ENCODE peak calls at places on chromosomes 7 and 10, in eight cellular contexts. Y is AG04450, G is esophagus squamous epithelium, B is fibroblast of the aortic adventitia, E is dorsolateral prefrontal cortex, T is GM10248, X is cardiac fibroblast, Q is H9. M is an unnamed sample.

GRCh38 chr10:124993728-124994451 is 52.0 kb downstream of the ZRANB1 start:
- DNase-seq in Q (peak), E (peak), X (no peak), B (no peak), G (no peak), T (no peak), Y (no peak), M (no peak)

GRCh38 chr7:51965454-51965853 is 648.8 kb upstream of the COBL start:
- DNase-seq in E (no peak), B (no peak), T (no peak), G (no peak), Q (no peak), X (no peak), Y (no peak), M (no peak)

GRCh38 chr7:155861480-155861868 is 49.2 kb upstream of the SHH start:
- DNase-seq in Y (no peak), G (no peak), X (no peak), Q (no peak), E (no peak), B (no peak), T (no peak), M (no peak)

GRCh38 chr7:96055717-96056116 is 266.2 kb downstream of the SLC25A13 start:
- DNase-seq in X (no peak), B (no peak), T (no peak), E (no peak), Q (no peak), Y (no peak), G (no peak), M (no peak)

GRCh38 chr7:96414931-96415292 is 93.0 kb upstream of the SLC25A13 start:
- DNase-seq in Y (no peak), T (peak), E (no peak), B (peak), G (no peak), Q (peak), X (peak), M (peak)

GRCh38 chr7:124764847-124765400 is 668 bp downstream of the GPR37 start:
- DNase-seq in X (peak), Y (no peak), B (no peak), T (peak), Q (peak), G (no peak), E (peak), M (peak)

GRCh38 chr10:91798736-91799579 is 732 bp downstream of the TNKS2 start:
- DNase-seq in B (peak), Y (no peak), Q (peak), T (peak), E (no peak), G (no peak), X (peak), M (no peak)

GRCh38 chr10:68202965-68203358 is 29.0 kb downstream of the ATOH7 start:
- DNase-seq in Q (no peak), G (no peak), T (no peak), X (peak), E (no peak), Y (no peak), B (peak), M (no peak)

GRCh38 chr10:88803641-88804040 is 1.1 kb downstream of the LIPM start:
- DNase-seq in Q (no peak), B (no peak), X (no peak), G (no peak), Y (no peak), E (no peak), T (no peak), M (no peak)

GRCh38 chr10:4195214-4195613 is 410.2 kb upstream of the KLF6 start:
- DNase-seq in B (peak), E (no peak), X (peak), G (no peak), Y (peak), T (no peak), Q (no peak), M (no peak)

GRCh38 chr7:148287538-148287937 is 303.0 kb upstream of the C7orf33 start:
- DNase-seq in X (no peak), E (no peak), B (no peak), Y (no peak), G (no peak), Q (no peak), T (no peak), M (no peak)

GRCh38 chr7:148290451-148291005 is 300.0 kb upstream of the C7orf33 start:
- DNase-seq in B (no peak), E (no peak), Q (peak), X (no peak), G (no peak), T (no peak), Y (no peak), M (no peak)

GRCh38 chr7:148288592-148289151 is 301.9 kb upstream of the C7orf33 start:
- DNase-seq in G (no peak), B (no peak), Q (no peak), Y (no peak), E (no peak), T (no peak), X (no peak), M (no peak)

GRCh38 chr7:148289630-148290029 is 300.9 kb upstream of the C7orf33 start:
- DNase-seq in Y (no peak), Q (no peak), B (no peak), E (no peak), X (no peak), G (no peak), T (peak), M (no peak)

GRCh38 chr7:148286150-148286549 is 304.4 kb upstream of the C7orf33 start:
- DNase-seq in Q (no peak), X (no peak), Y (no peak), E (no peak), G (no peak), B (no peak), T (no peak), M (no peak)
- TF ChIP-seq CTCF in Q (peak), X (no peak), Y (no peak), E (peak), G (peak), B (peak), T (peak), M (peak)

GRCh38 chr7:69892790-69893189 is 294.5 kb downstream of the AUTS2 start:
- DNase-seq in G (no peak), Q (no peak), Y (no peak), T (no peak), X (no peak), B (no peak), E (no peak), M (no peak)
- TF ChIP-seq CTCF in G (no peak), Q (no peak), Y (no peak), T (no peak), X (no peak), B (no peak), E (no peak), M (peak)

GRCh38 chr7:43753843-43754242 is 4.6 kb upstream of the BLVRA start:
- DNase-seq in T (no peak), E (no peak), B (no peak), X (no peak), G (no peak), Y (no peak), Q (no peak), M (no peak)
- TF ChIP-seq CTCF in T (no peak), E (no peak), B (no peak), X (no peak), G (no peak), Y (peak), Q (peak), M (no peak)

DNA sequence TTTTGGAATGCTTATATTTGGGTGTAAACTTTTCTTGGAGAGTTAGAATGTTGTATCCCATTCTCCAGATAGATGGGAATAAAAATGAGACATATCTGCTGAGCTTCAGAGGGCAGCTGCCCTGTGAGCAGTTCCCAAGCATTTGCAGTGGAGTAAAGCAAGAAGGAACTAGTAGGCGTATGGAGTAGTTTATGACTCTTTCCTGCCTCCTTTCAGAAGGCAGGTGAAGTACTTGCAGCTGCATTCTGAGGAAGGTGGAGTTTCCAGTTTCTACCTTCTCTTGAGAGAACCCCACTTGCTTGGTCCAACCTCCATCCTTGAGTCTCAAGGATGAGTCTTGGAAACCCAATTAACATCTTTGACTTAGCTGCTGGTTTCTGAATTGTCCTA is 563.6 kb downstream of the LRMDA start:
- DNase-seq in Y (no peak), B (no peak), E (no peak), X (no peak), Q (no peak), T (no peak), G (no peak), M (no peak)
- TF ChIP-seq CTCF in Y (no peak), B (no peak), E (no peak), X (no peak), Q (no peak), T (no peak), G (no peak), M (no peak)

DNA sequence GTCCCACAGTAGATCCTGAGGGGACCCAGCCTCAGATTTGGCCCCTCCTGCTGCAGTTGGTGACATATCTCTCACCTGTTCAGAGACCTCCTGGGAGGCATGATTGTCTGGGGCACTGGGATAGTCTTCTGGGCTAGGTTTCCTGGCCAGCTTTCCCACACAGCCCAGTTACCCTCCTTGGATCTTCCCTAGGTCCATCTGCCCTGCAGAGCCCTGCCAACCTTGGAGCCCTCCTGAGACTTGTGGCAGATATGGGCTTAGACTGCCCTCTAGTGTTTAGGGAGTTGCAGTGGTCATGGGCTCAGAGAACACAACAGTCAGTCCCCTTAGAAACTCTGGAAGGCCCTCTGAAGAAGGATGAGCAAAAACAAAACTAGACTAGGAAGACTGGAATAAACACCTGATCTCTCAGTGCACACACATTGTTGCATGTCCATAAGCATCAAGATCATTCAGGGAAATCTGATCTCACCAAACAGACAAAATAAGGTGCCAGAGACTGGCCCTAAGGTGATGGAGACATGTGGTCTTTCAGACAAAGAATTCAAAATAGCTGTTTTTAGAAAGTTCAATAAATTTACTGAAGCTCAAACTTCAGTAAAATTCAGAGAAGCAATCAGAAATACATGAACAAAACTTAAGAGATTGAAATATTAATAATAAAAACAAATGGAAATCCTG is 324.6 kb downstream of the ATRNL1 start:
- DNase-seq in T (peak), B (no peak), Q (peak), G (no peak), E (no peak), X (peak), Y (peak), M (no peak)
- TF ChIP-seq CTCF in T (peak), B (no peak), Q (peak), G (no peak), E (no peak), X (peak), Y (peak), M (peak)

GRCh38 chr7:47119408-47119807 is 462.5 kb downstream of the TNS3 start:
- DNase-seq in T (no peak), Y (no peak), X (no peak), B (peak), G (no peak), E (no peak), Q (no peak), M (no peak)
- TF ChIP-seq CTCF in T (no peak), Y (no peak), X (no peak), B (no peak), G (no peak), E (no peak), Q (no peak), M (no peak)

DNA sequence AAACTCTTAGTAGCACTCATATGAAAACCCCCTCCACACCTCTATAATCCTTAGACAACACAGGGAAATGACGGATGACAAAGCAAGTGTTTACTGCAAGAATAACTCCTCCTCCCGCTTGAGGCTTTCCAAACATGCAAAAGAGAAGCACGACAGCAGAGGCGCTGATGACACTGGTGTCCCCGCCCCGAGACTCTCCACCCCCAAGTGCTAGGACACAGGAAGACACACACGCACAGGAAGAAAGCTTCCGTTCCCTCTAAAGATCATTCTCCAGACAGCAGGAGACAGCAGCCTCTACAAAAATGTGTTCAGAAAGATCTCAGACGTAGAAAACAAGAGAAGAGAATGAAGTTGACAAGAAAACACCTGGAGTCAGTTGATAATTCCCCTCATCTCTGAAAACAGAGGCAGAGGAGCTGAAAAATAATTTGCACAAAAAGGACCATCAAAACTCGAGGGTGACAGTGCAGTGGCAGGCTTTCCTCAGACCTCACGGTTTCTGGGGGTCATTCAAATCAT is 90.2 kb downstream of the DLG5 start:
- DNase-seq in Y (no peak), B (no peak), Q (no peak), X (peak), T (peak), E (peak), G (no peak), M (no peak)
- TF ChIP-seq CTCF in Y (no peak), B (no peak), Q (no peak), X (no peak), T (no peak), E (no peak), G (no peak), M (no peak)

GRCh38 chr10:9289811-9290210 is 1235.3 kb downstream of the GATA3 start:
- DNase-seq in Q (no peak), X (no peak), G (no peak), E (no peak), T (no peak), B (no peak), Y (no peak), M (no peak)

GRCh38 chr10:9296206-9296605 is 1241.7 kb downstream of the GATA3 start:
- DNase-seq in Q (no peak), B (no peak), X (no peak), Y (no peak), T (no peak), E (no peak), G (no peak), M (no peak)

GRCh38 chr10:9297580-9297979 is 1243.1 kb downstream of the GATA3 start:
- DNase-seq in G (no peak), E (no peak), T (no peak), B (no peak), Y (no peak), Q (no peak), X (no peak), M (no peak)

GRCh38 chr10:9294865-9295264 is 1240.4 kb downstream of the GATA3 start:
- DNase-seq in G (no peak), E (no peak), T (no peak), Q (no peak), Y (no peak), B (no peak), X (no peak), M (no peak)

DNA sequence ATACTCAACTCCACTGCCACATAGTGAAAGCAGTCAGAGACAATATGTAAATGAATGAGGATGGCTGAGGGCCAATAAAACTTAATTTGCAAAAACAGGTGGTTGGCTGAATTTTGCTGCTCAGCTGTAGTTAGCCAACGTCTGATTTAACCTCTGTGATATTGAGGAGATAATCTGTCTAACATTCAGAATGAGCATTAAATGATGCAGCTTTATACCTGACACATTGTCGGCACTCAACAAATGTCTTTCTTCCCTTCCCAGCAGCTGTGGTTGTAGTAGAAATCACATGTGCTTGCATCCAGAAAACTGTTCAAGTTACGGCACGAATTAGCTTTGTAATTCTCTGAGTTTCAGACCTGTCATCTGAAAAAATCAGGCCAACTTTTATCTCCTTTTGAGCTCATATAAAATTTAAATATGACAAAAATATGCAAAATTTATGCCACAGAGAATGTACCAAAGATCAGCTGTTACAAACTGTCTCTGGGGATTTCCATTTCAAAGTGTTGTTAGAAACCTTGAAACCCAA is 1239.7 kb downstream of the GATA3 start:
- DNase-seq in T (no peak), G (no peak), X (no peak), Q (no peak), B (no peak), E (no peak), Y (no peak), M (no peak)
- TF ChIP-seq CTCF in T (no peak), G (no peak), X (no peak), Q (no peak), B (no peak), E (no peak), Y (no peak), M (no peak)

DNA sequence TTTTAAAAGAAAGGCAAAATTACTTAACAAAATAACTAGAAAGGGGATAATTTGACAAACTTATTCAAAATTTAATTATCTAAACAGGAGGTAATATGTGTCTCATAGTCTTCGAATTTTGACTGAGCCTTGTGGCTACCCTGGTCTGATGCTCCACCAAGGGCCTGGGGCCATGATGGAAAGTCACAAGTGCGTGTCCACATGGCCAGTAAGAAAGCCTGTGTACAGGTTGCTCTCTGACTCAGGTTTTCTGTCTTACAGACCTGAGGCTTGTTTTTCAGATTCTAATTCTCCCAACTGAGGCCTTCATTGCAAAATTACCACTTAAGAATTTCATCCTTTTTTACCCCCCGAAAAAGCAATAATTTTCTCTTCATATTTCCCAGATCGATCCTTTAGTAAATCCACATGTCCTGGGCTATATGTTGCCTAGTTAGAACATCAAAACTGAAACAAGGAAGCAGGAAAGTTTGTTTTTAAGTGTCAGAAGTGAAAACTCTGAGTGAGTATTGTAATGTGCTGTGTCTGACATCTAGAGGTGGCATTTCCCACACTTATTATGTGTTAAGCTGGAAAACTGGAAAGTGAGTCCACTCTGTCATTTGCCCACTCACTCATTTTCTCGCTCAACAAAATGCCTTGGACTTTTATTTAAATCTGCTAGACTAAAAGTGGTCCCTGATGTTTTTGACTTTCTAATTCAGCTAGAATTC is 10.0 kb downstream of the CYP3A43 start:
- DNase-seq in B (peak), E (no peak), X (peak), Q (no peak), Y (no peak), G (no peak), T (peak), M (no peak)
- TF ChIP-seq CTCF in B (no peak), E (no peak), X (no peak), Q (no peak), Y (no peak), G (peak), T (peak), M (no peak)